ENCODE peak calls at places on chromosomes 16 and 17, in five cellular contexts. Z is GM23338, K is sigmoid colon, X is body of pancreas, B is tibial nerve. T is an unnamed sample.

GRCh38 chr17:71084219-71084618 is 914.9 kb downstream of the KCNJ2 start:
- DNase-seq in Z (peak), K (no peak), X (peak), B (peak), T (no peak)

GRCh38 chr17:57948169-57948554 is 7.0 kb downstream of the CUEDC1 start:
- DNase-seq in Z (no peak), K (no peak), X (no peak), B (no peak), T (no peak)

GRCh38 chr17:56742601-56743000 is 91.1 kb downstream of the C17orf67 start:
- DNase-seq in Z (no peak), K (no peak), X (no peak), B (no peak), T (no peak)

GRCh38 chr17:40602445-40603443 is 37.5 kb upstream of the CCR7 start:
- DNase-seq in Z (no peak), K (peak), X (no peak), B (no peak), T (no peak)

GRCh38 chr17:57946798-57947358 is 8.3 kb downstream of the CUEDC1 start:
- DNase-seq in Z (no peak), K (peak), X (peak), B (no peak), T (peak)

GRCh38 chr17:56879280-56879679 is 34.6 kb downstream of the TRIM25 start:
- DNase-seq in Z (no peak), K (no peak), X (no peak), B (no peak), T (no peak)

GRCh38 chr16:51134876-51135275 is 16.2 kb downstream of the SALL1 start:
- DNase-seq in Z (peak), K (no peak), X (no peak), B (no peak), T (no peak)

GRCh38 chr16:70679653-70680494 is 6.0 kb downstream of the MTSS2 start:
- DNase-seq in Z (peak), K (no peak), X (no peak), B (no peak), T (no peak)

GRCh38 chr16:4115209-4115940 is 867 bp downstream of the ADCY9 start:
- DNase-seq in Z (peak), K (peak), X (peak), B (no peak), T (peak)

GRCh38 chr16:24255446-24256352 is at the start of gene CACNG3:
- DNase-seq in Z (peak), K (no peak), X (peak), B (no peak), T (peak)

GRCh38 chr16:30051518-30051917 is 14.0 kb upstream of the ALDOA start:
- DNase-seq in Z (no peak), K (no peak), X (no peak), B (no peak), T (no peak)

GRCh38 chr16:88116121-88116900 is 165.1 kb downstream of the BANP start:
- DNase-seq in Z (no peak), K (no peak), X (no peak), B (no peak), T (no peak)

GRCh38 chr16:47486856-47487255 is 25.7 kb downstream of the PHKB start:
- DNase-seq in Z (no peak), K (no peak), X (no peak), B (no peak), T (no peak)

GRCh38 chr17:28718990-28719433 is 773 bp upstream of the RPL23A start:
- DNase-seq in Z (no peak), K (no peak), X (no peak), B (no peak), T (no peak)

GRCh38 chr17:36135465-36135864 is 31.8 kb downstream of the CCL4 start:
- DNase-seq in Z (no peak), K (no peak), X (no peak), B (no peak), T (no peak)

GRCh38 chr17:19533718-19534561 is at the start of gene SLC47A1:
- DNase-seq in Z (peak), K (no peak), X (peak), B (no peak), T (no peak)

GRCh38 chr17:19647697-19648474 is 665 bp upstream of the ALDH3A2 start:
- DNase-seq in Z (peak), K (peak), X (peak), B (peak), T (peak)

GRCh38 chr17:6427284-6427781 is 7.6 kb downstream of the AIPL1 start:
- DNase-seq in Z (no peak), K (no peak), X (no peak), B (no peak), T (no peak)

GRCh38 chr17:42363767-42364585 is 24.3 kb downstream of the STAT3 start:
- DNase-seq in Z (no peak), K (no peak), X (no peak), B (peak), T (no peak)

GRCh38 chr16:67392301-67393059 is 818 bp downstream of the TPPP3 start:
- DNase-seq in Z (no peak), K (peak), X (no peak), B (no peak), T (no peak)

GRCh38 chr16:69476920-69477418 is 52.5 kb downstream of the CYB5B start:
- DNase-seq in Z (no peak), K (no peak), X (no peak), B (no peak), T (no peak)

GRCh38 chr16:57071840-57072541 is 20.4 kb upstream of the CPNE2 start:
- DNase-seq in Z (no peak), K (no peak), X (no peak), B (no peak), T (no peak)

GRCh38 chr17:63276376-63276775 is 169.7 kb downstream of the CYB561 start:
- DNase-seq in Z (no peak), K (no peak), X (no peak), B (no peak), T (no peak)

GRCh38 chr17:63275968-63276349 is 170.1 kb downstream of the CYB561 start:
- DNase-seq in Z (no peak), K (no peak), X (no peak), B (no peak), T (no peak)

GRCh38 chr17:63276821-63277220 is 169.3 kb downstream of the CYB561 start:
- DNase-seq in Z (no peak), K (no peak), X (no peak), B (no peak), T (no peak)

GRCh38 chr17:63274156-63274555 is 171.9 kb downstream of the CYB561 start:
- DNase-seq in Z (no peak), K (no peak), X (no peak), B (no peak), T (no peak)

GRCh38 chr17:63275318-63275967 is 170.7 kb downstream of the CYB561 start:
- DNase-seq in Z (no peak), K (no peak), X (no peak), B (no peak), T (peak)
- H3K27ac ChIP-seq in Z (no peak), K (no peak), X (peak), B (no peak), T (no peak)

GRCh38 chr17:66431910-66432309 is 129.5 kb downstream of the PRKCA start:
- DNase-seq in Z (no peak), K (no peak), X (no peak), B (no peak), T (no peak)

GRCh38 chr17:66432558-66432957 is 130.1 kb downstream of the PRKCA start:
- DNase-seq in Z (no peak), K (no peak), X (no peak), B (no peak), T (no peak)

GRCh38 chr17:66435182-66435581 is 132.8 kb downstream of the PRKCA start:
- DNase-seq in Z (no peak), K (no peak), X (no peak), B (no peak), T (no peak)

GRCh38 chr17:66431080-66431795 is 128.8 kb downstream of the PRKCA start:
- DNase-seq in Z (no peak), K (no peak), X (no peak), B (no peak), T (no peak)

GRCh38 chr17:66432996-66433556 is 130.7 kb downstream of the PRKCA start:
- DNase-seq in Z (no peak), K (no peak), X (no peak), B (no peak), T (no peak)
- H3K27ac ChIP-seq in Z (no peak), K (peak), X (no peak), B (no peak), T (no peak)

GRCh38 chr17:4938069-4938491 is 1.8 kb downstream of the SLC25A11 start:
- DNase-seq in Z (no peak), K (no peak), X (no peak), B (no peak), T (no peak)
- H3K27ac ChIP-seq in Z (no peak), K (peak), X (no peak), B (no peak), T (no peak)

GRCh38 chr17:78474631-78475146 is 96.2 kb downstream of the PGS1 start:
- DNase-seq in Z (no peak), K (no peak), X (no peak), B (no peak), T (no peak)

GRCh38 chr17:78473951-78474630 is 95.6 kb downstream of the PGS1 start:
- DNase-seq in Z (no peak), K (no peak), X (no peak), B (no peak), T (no peak)

GRCh38 chr17:78476149-78476548 is 97.7 kb downstream of the PGS1 start:
- DNase-seq in Z (no peak), K (no peak), X (no peak), B (no peak), T (no peak)

GRCh38 chr17:78476973-78477372 is 98.5 kb downstream of the PGS1 start:
- DNase-seq in Z (no peak), K (no peak), X (no peak), B (no peak), T (no peak)

GRCh38 chr17:78475211-78475610 is 96.8 kb downstream of the PGS1 start:
- DNase-seq in Z (no peak), K (no peak), X (no peak), B (no peak), T (no peak)
- H3K27ac ChIP-seq in Z (no peak), K (no peak), X (no peak), B (no peak), T (no peak)

T was measured in Peyer's patch.